ENCODE peak calls at places on chromosomes 7 and 10, in four cellular contexts. D is heart left ventricle, X is neuronal stem cell, Z is lung. F is an unnamed sample. For H3K27me3, the result is how much of the 10 kb centered on the place peaks cover.

GRCh38 chr7:129519464-129519863 is 17.1 kb downstream of the SMKR1 start:
- DNase-seq in D (no peak), X (no peak), Z (no peak), F (no peak)

GRCh38 chr7:108149908-108150307 is 19.7 kb upstream of the LAMB4 start:
- DNase-seq in D (no peak), X (no peak), Z (no peak), F (no peak)

GRCh38 chr10:50653142-50653541 is 29.4 kb upstream of the SGMS1 start:
- DNase-seq in D (no peak), X (no peak), Z (no peak), F (no peak)

GRCh38 chr10:24639124-24639523 is 84.6 kb downstream of the ARHGAP21 start:
- DNase-seq in D (no peak), X (no peak), Z (no peak), F (no peak)

GRCh38 chr10:28282341-28282740 is 20.5 kb downstream of the MPP7 start:
- DNase-seq in D (no peak), X (peak), Z (no peak), F (no peak)

GRCh38 chr7:13915891-13916290 is 73.6 kb downstream of the ETV1 start:
- DNase-seq in D (no peak), X (no peak), Z (no peak), F (no peak)

GRCh38 chr7:135650831-135651573 is 11.3 kb upstream of the STMP1 start:
- DNase-seq in D (no peak), X (no peak), Z (no peak), F (no peak)

GRCh38 chr10:119740096-119740495 is 14.2 kb downstream of the INPP5F start:
- DNase-seq in D (no peak), X (no peak), Z (no peak), F (no peak)

GRCh38 chr10:25575343-25575742 is 358.7 kb upstream of the MYO3A start:
- DNase-seq in D (no peak), X (no peak), Z (no peak), F (no peak)

GRCh38 chr10:28875535-28876208 is 198.4 kb downstream of the BAMBI start:
- DNase-seq in D (no peak), X (peak), Z (no peak), F (no peak)

GRCh38 chr7:105346593-105347322 is 42.0 kb downstream of the SRPK2 start:
- DNase-seq in D (no peak), X (no peak), Z (no peak), F (no peak)

GRCh38 chr7:48173983-48174382 is 2.7 kb downstream of the ABCA13 start:
- DNase-seq in D (no peak), X (no peak), Z (no peak), F (no peak)

GRCh38 chr7:151409555-151410404 is at the start of gene WDR86:
- DNase-seq in D (no peak), X (peak), Z (no peak), F (peak)

GRCh38 chr10:125084191-125085186 is 75.9 kb downstream of the CTBP2 start:
- DNase-seq in D (peak), X (no peak), Z (peak), F (no peak)

DNA sequence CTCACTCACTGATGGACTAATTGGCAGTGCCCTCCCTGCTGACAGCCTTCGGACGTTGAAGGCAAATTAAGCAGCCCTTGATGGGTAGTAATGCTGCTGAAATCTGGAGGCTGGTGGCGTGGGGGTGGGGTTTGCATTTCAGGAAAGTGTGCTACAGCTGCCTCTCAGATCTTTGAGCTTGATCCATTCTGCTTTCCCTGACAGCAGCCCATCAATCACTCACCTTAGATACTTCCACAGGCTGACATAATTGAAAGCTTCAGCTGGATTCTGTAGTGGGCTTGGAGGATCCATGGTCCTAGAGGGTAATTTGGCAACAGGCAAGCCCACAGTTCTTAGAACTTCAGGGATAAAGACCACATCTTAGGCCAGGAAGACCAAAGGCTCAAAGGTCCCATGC is 349.1 kb upstream of the PODXL start:
- DNase-seq in D (no peak), X (no peak), Z (no peak), F (no peak)
- H3K27me3 ChIP-seq in D (under half), X (under half), Z (under half), F (under half)

DNA sequence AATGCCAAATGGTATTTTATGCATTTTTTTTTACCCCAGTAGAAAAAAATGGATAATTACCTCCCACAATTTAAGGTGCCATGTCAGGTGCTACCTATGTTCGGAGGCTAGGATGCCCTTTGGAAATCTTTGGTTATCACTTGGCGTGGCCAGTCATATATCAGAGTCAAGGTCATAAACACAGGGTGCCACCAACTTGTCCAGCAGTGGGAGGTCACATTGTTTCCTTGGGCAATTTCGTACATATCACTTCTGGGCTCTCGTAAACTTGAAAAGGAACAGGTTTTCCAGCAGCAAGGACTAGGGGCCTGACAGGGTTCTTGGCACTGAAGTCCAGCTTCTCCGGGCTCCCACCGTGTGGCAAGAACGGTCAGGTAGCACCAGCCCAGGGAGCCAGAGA is 48.0 kb upstream of the BHLHA15 start:
- DNase-seq in D (no peak), X (no peak), Z (no peak), F (no peak)
- H3K27ac ChIP-seq in D (no peak), X (no peak), Z (no peak), F (no peak)

GRCh38 chr10:98013776-98014175 is 16.6 kb downstream of the CRTAC1 start:
- DNase-seq in D (no peak), X (no peak), Z (no peak), F (no peak)
- H3K27me3 ChIP-seq in D (under half), X (under half), Z (under half), F (under half)

DNA sequence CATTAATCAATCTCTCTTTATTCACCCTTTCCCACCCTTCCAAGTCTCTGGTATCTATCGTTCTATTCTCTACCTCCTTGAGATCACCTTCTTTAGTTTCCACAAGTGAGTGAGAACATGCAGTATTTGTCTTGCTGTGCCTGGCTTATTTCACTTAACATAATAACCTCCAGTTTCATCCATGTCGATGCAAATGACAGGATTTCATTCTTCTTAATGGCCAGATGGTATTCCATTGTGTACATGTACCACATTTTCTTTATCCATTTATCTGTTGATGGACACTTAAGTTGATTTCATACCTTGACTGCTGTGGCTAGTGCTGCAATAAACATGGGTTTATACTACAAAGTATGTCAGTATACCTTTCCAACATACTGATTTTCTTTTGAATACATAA is 3.8 kb upstream of the AOAH start:
- DNase-seq in D (no peak), X (no peak), Z (no peak), F (no peak)
- H3K27ac ChIP-seq in D (no peak), X (no peak), Z (no peak), F (no peak)

GRCh38 chr7:154744861-154745258 is 258.1 kb downstream of the PAXIP1 start:
- DNase-seq in D (no peak), X (no peak), Z (no peak), F (no peak)
- H3K27me3 ChIP-seq in D (under half), X (under half), Z (under half), F (under half)

GRCh38 chr7:75626954-75627353 is 111.8 kb downstream of the HIP1 start:
- DNase-seq in D (no peak), X (no peak), Z (peak), F (no peak)
- H3K27ac ChIP-seq in D (no peak), X (no peak), Z (no peak), F (no peak)

GRCh38 chr10:70448236-70448635 is 6.8 kb upstream of the NODAL start:
- DNase-seq in D (no peak), X (no peak), Z (no peak), F (no peak)
- H3K27me3 ChIP-seq in D (under half), X (under half), Z (under half), F (under half)

F was measured in CD4-positive, alpha-beta T cell.